ENCODE peak calls at places on chromosomes 11 and 22, in seven cellular contexts. S, C, J, O, Z, P and M are unnamed samples. For H3K4me1, the result is how much of the 10 kb centered on the place peaks cover.

GRCh38 chr11:18698341-18699268 is at the start of gene TMEM86A:
- DNase-seq in S (peak), C (peak), J (peak), O (peak), Z (peak), P (peak), M (peak)

GRCh38 chr11:27520226-27520625 is 13.7 kb upstream of the LIN7C start:
- DNase-seq in S (no peak), C (no peak), J (no peak), O (no peak), Z (no peak), P (no peak), M (no peak)

GRCh38 chr11:62402226-62402625 is 16.6 kb upstream of the SCGB1A1 start:
- DNase-seq in S (peak), C (peak), J (peak), O (no peak), Z (peak), P (no peak), M (no peak)

GRCh38 chr11:24005202-24005876 is 491.5 kb upstream of the LUZP2 start:
- DNase-seq in S (no peak), C (no peak), J (no peak), O (no peak), Z (no peak), P (no peak), M (no peak)

GRCh38 chr11:1382831-1383607 is 6.7 kb upstream of the BRSK2 start:
- DNase-seq in S (peak), C (peak), J (peak), O (peak), Z (peak), P (peak), M (no peak)

GRCh38 chr11:134503104-134503503 is 91.1 kb upstream of the B3GAT1 start:
- DNase-seq in S (no peak), C (no peak), J (peak), O (no peak), Z (no peak), P (no peak), M (no peak)

GRCh38 chr22:44369916-44370804 is 57.4 kb upstream of the SHISAL1 start:
- DNase-seq in S (peak), C (peak), J (no peak), O (no peak), Z (no peak), P (no peak), M (no peak)

GRCh38 chr11:68659158-68659921 is 25.0 kb upstream of the GAL start:
- DNase-seq in S (no peak), C (peak), J (peak), O (peak), Z (peak), P (no peak), M (no peak)

GRCh38 chr11:65988791-65989592 is 13.0 kb downstream of the EIF1AD start:
- DNase-seq in S (peak), C (peak), J (peak), O (peak), Z (peak), P (peak), M (peak)

GRCh38 chr22:46810856-46811786 is 48.7 kb downstream of the TBC1D22A start:
- DNase-seq in S (no peak), C (no peak), J (no peak), O (no peak), Z (no peak), P (no peak), M (no peak)

GRCh38 chr11:77347962-77348361 is 46.5 kb upstream of the GDPD4 start:
- DNase-seq in S (no peak), C (no peak), J (no peak), O (no peak), Z (no peak), P (no peak), M (no peak)
- H3K4me3 ChIP-seq in S (no peak), C (no peak), J (no peak), O (no peak), Z (no peak), P (no peak), M (no peak)

GRCh38 chr11:21861314-21861713 is 331.6 kb upstream of the ANO5 start:
- DNase-seq in S (no peak), C (no peak), J (no peak), O (no peak), Z (no peak), P (no peak), M (no peak)

GRCh38 chr11:21865541-21865940 is 327.3 kb upstream of the ANO5 start:
- DNase-seq in S (no peak), C (no peak), J (no peak), O (no peak), Z (no peak), P (no peak), M (no peak)

GRCh38 chr11:21866781-21867180 is 326.1 kb upstream of the ANO5 start:
- DNase-seq in S (no peak), C (no peak), J (no peak), O (no peak), Z (no peak), P (no peak), M (no peak)
- H3K4me1 ChIP-seq in S (under half), C (under half), J (under half), O (under half), Z (under half), P (under half), M (under half)

DNA sequence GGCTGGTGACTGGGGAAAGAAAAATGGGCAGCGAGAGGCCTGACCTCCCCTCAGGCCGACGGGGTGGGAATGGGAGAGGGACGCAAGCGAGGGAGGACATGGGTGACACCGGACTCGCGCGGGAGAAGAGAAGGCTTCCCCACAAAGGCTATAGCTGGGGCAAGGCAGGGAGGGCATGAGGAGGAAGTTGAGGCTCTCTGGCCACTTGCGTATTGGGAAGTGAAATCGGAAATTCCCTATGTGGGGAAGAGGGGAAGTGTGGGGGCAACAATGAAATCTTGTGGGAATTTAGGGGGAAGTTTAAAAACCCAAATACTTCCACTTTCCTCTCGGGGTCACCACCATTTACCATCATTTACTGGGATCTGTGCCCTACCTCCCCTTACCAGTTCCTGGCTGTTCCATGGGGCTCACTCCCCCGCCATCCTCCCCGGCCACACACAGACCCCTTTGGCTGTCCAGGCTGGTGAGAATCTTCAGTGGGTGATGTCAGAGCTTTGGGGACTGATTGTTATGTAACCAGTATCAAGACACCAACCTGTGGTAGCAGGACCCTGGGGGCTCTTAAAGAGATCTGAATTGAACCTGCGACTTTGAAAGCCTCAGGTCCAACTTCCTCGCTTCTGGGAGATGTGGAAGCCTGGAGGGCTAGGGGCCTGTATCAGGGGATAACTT is 942 bp upstream of the EHD1 start:
- DNase-seq in S (no peak), C (no peak), J (no peak), O (no peak), Z (no peak), P (no peak), M (no peak)
- H3K27ac ChIP-seq in S (peak), C (peak), J (peak), O (peak), Z (peak), P (peak), M (no peak)

GRCh38 chr11:121931748-121932352 is 184.2 kb downstream of the BLID start:
- DNase-seq in S (no peak), C (no peak), J (no peak), O (peak), Z (no peak), P (no peak), M (no peak)

GRCh38 chr11:121929581-121929980 is 186.4 kb downstream of the BLID start:
- DNase-seq in S (no peak), C (peak), J (no peak), O (peak), Z (peak), P (no peak), M (no peak)

GRCh38 chr11:121928597-121929580 is 187.1 kb downstream of the BLID start:
- DNase-seq in S (no peak), C (no peak), J (no peak), O (no peak), Z (no peak), P (no peak), M (no peak)

GRCh38 chr11:121931121-121931520 is 184.9 kb downstream of the BLID start:
- DNase-seq in S (no peak), C (no peak), J (no peak), O (no peak), Z (no peak), P (no peak), M (no peak)

GRCh38 chr11:121930004-121930965 is 185.7 kb downstream of the BLID start:
- DNase-seq in S (peak), C (no peak), J (no peak), O (peak), Z (no peak), P (no peak), M (no peak)
- H3K4me3 ChIP-seq in S (peak), C (peak), J (peak), O (peak), Z (peak), P (no peak), M (no peak)

DNA sequence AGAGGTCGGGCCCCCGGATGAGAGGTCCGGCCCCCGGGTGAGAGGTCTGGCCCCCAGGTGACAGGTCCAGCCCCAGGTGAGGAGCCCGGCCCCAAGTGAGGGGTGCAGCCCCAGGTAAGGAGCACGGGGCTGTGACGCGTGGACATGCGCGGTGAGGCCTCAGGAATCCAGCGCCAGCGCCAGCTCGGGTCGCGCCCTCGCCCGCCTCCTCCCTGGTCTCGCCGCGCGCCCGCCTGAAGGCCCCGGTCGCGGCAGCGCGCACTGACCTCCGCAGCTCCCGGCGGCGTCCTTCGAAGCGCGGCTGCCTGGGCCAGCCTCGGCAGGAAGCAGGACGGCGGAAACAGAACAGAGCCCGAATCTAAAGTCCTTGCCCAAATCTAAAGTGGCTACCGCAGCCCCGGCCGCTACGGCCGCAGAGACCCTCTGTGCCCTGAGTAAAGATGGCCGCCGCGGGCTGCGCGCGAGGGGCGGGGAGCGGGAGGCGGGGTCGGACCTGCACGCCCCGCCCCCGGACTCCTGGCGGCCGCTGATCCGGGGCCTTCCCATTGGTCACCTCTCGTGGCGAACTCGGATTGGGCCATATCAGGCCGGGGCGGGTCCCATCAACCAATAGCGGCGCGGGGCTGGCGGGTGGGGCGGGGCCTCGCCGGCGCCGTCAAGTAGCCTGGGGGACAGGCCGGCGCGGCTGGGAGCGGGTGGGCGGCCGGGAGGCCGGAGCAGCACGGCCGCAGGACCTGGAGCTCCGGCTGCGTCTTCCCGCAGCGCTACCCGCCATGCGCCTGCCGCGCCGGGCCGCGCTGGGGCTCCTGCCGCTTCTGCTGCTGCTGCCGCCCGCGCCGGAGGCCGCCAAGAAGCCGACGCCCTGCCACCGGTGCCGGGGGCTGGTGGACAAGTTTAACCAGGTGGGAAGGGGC is at the start of the genes ALG12 and CRELD2:
- DNase-seq in S (peak), C (peak), J (peak), O (peak), Z (peak), P (peak), M (peak)
- H3K4me1 ChIP-seq in S (under half), C (under half), J (under half), O (under half), Z (under half), P (under half), M (under half)

GRCh38 chr11:112321521-112322172 is 61.0 kb upstream of the PLET1 start:
- DNase-seq in S (peak), C (no peak), J (peak), O (peak), Z (no peak), P (peak), M (no peak)
- H3K27ac ChIP-seq in S (peak), C (peak), J (peak), O (peak), Z (no peak), P (no peak), M (no peak)